ENCODE peak calls at places on chromosomes 13 and 19, in five cellular contexts. N is NCI-H345; W is effector CD4-positive, alpha-beta T cell; C is activated CD4-positive, alpha-beta memory T cell treated with anti-CD3 and anti-CD28 coated beads for 36 hours; G is HT1080. O is an unnamed sample.

GRCh38 chr13:107799001-107799400 is 416.3 kb downstream of the LIG4 start:
- DNase-seq in N (no peak), W (no peak), C (no peak), G (peak), O (no peak)

GRCh38 chr13:110369400-110369799 is 62.3 kb downstream of the COL4A2 start:
- DNase-seq in N (no peak), W (no peak), C (no peak), G (no peak), O (no peak)

GRCh38 chr13:98416408-98416807 is 160.5 kb downstream of the STK24 start:
- DNase-seq in N (peak), W (no peak), C (no peak), G (no peak), O (no peak)

GRCh38 chr19:35882074-35882832 is 13.9 kb downstream of the APLP1 start:
- DNase-seq in N (peak), W (peak), C (no peak), G (peak), O (no peak)

GRCh38 chr13:46121597-46122163 is 16.8 kb upstream of the CPB2 start:
- DNase-seq in N (no peak), W (no peak), C (no peak), G (no peak), O (no peak)

GRCh38 chr19:40223135-40223822 is 3.2 kb downstream of the CCNP start:
- DNase-seq in N (no peak), W (peak), C (peak), G (no peak), O (peak)

GRCh38 chr19:15869109-15869555 is 28.7 kb downstream of the CYP4F2 start:
- DNase-seq in N (no peak), W (peak), C (peak), G (peak), O (peak)

GRCh38 chr19:4916292-4917082 is 7.2 kb downstream of the UHRF1 start:
- DNase-seq in N (no peak), W (no peak), C (peak), G (no peak), O (peak)

GRCh38 chr19:8577247-8577646 is at the start of gene MYO1F:
- DNase-seq in N (no peak), W (no peak), C (peak), G (no peak), O (no peak)

GRCh38 chr19:55418185-55418584 is 10.6 kb upstream of the UBE2S start:
- DNase-seq in N (peak), W (peak), C (peak), G (peak), O (no peak)

GRCh38 chr13:60244381-60244780 is 80.7 kb upstream of the DIAPH3 start:
- DNase-seq in N (no peak), W (no peak), C (no peak), G (no peak), O (no peak)

GRCh38 chr19:42989851-42990250 is 36.4 kb downstream of the PSG11 start:
- DNase-seq in N (peak), W (no peak), C (no peak), G (no peak), O (no peak)

GRCh38 chr19:39502640-39503417 is 4.1 kb downstream of the DLL3 start:
- DNase-seq in N (no peak), W (peak), C (peak), G (peak), O (peak)

GRCh38 chr13:41564046-41564445 is 106.7 kb downstream of the RGCC start:
- DNase-seq in N (no peak), W (no peak), C (no peak), G (no peak), O (no peak)

GRCh38 chr13:90757127-90757680 is 590.3 kb upstream of the MIR17HG start:
- DNase-seq in N (peak), W (no peak), C (no peak), G (peak), O (no peak)

GRCh38 chr13:111661052-111661451 is 340.6 kb downstream of the TEX29 start:
- DNase-seq in N (no peak), W (no peak), C (no peak), G (no peak), O (no peak)

GRCh38 chr19:7348587-7349230 is at the start of gene ARHGEF18:
- DNase-seq in N (no peak), W (peak), C (peak), G (no peak), O (peak)

GRCh38 chr19:42424345-42424707 is 2.9 kb downstream of the LIPE start:
- DNase-seq in N (no peak), W (no peak), C (no peak), G (no peak), O (no peak)

GRCh38 chr19:4587527-4587926 is 28.0 kb upstream of the SEMA6B start:
- DNase-seq in N (no peak), W (no peak), C (no peak), G (no peak), O (no peak)

GRCh38 chr19:38267780-38268430 is 3.5 kb downstream of the SPINT2 start:
- DNase-seq in N (no peak), W (no peak), C (no peak), G (no peak), O (no peak)

GRCh38 chr13:23744315-23744714 is 144.9 kb downstream of the MIPEP start:
- DNase-seq in N (no peak), W (no peak), C (no peak), G (no peak), O (no peak)

GRCh38 chr19:6217752-6218403 is 61.9 kb downstream of the MLLT1 start:
- DNase-seq in N (no peak), W (no peak), C (no peak), G (no peak), O (no peak)

GRCh38 chr13:76516013-76516412 is 370.2 kb downstream of the KCTD12 start:
- DNase-seq in N (no peak), W (no peak), C (no peak), G (peak), O (no peak)

GRCh38 chr19:17797397-17798201 is 2.7 kb downstream of the B3GNT3 start:
- DNase-seq in N (no peak), W (no peak), C (peak), G (peak), O (no peak)

GRCh38 chr13:91351980-91352379 is 4.5 kb downstream of the MIR17HG start:
- DNase-seq in N (no peak), W (no peak), C (no peak), G (no peak), O (no peak)

GRCh38 chr13:40629678-40630384 is 36.6 kb downstream of the FOXO1 start:
- DNase-seq in N (no peak), W (no peak), C (no peak), G (no peak), O (no peak)

GRCh38 chr13:99386911-99387788 is 80.0 kb upstream of the GPR183 start:
- DNase-seq in N (no peak), W (peak), C (peak), G (peak), O (peak)

GRCh38 chr19:2561895-2562294 is 86.0 kb downstream of the GADD45B start:
- DNase-seq in N (no peak), W (peak), C (peak), G (no peak), O (peak)

GRCh38 chr13:110677731-110678545 is 28.0 kb downstream of the CARS2 start:
- DNase-seq in N (no peak), W (no peak), C (no peak), G (no peak), O (no peak)

GRCh38 chr13:32098275-32098674 is 66.7 kb downstream of the FRY start:
- DNase-seq in N (no peak), W (no peak), C (no peak), G (peak), O (no peak)

GRCh38 chr19:932647-933552 is 7.1 kb downstream of the ARID3A start:
- DNase-seq in N (no peak), W (no peak), C (peak), G (no peak), O (no peak)

O was measured in T-cell.